ENCODE peak calls at places on chromosomes 16 and 17, in eight cellular contexts. One of them, this sample, is unnamed.

GRCh38 chr16:88999457-89000206 is 22.6 kb upstream of the CBFA2T3 start:
- DNase-seq in pancreas: no peak
- DNase-seq in AG09319: no peak
- DNase-seq in endothelial cell: no peak
- DNase-seq in central memory CD8-positive, alpha-beta T cell: no peak
- DNase-seq in dermis blood vessel endothelial cell: no peak
- DNase-seq in uterus: no peak
- DNase-seq in mucosa of gallbladder: no peak
- DNase-seq in this sample: no peak

GRCh38 chr16:2157480-2158261 is 2.1 kb downstream of the TRAF7 start:
- DNase-seq in pancreas: peak
- DNase-seq in AG09319: no peak
- DNase-seq in endothelial cell: no peak
- DNase-seq in central memory CD8-positive, alpha-beta T cell: no peak
- DNase-seq in dermis blood vessel endothelial cell: no peak
- DNase-seq in uterus: no peak
- DNase-seq in mucosa of gallbladder: no peak
- DNase-seq in this sample: peak

GRCh38 chr17:50511058-50511457 is 2.8 kb downstream of the MYCBPAP start:
- DNase-seq in pancreas: no peak
- DNase-seq in AG09319: no peak
- DNase-seq in endothelial cell: no peak
- DNase-seq in central memory CD8-positive, alpha-beta T cell: peak
- DNase-seq in dermis blood vessel endothelial cell: no peak
- DNase-seq in uterus: no peak
- DNase-seq in mucosa of gallbladder: no peak
- DNase-seq in this sample: no peak

GRCh38 chr16:48911700-48912099 is 301.7 kb upstream of the N4BP1 start:
- DNase-seq in pancreas: no peak
- DNase-seq in AG09319: no peak
- DNase-seq in endothelial cell: no peak
- DNase-seq in central memory CD8-positive, alpha-beta T cell: no peak
- DNase-seq in dermis blood vessel endothelial cell: no peak
- DNase-seq in uterus: no peak
- DNase-seq in mucosa of gallbladder: no peak
- DNase-seq in this sample: no peak

GRCh38 chr17:48748728-48749566 is 20.4 kb upstream of the HOXB13 start:
- DNase-seq in pancreas: no peak
- DNase-seq in AG09319: no peak
- DNase-seq in endothelial cell: no peak
- DNase-seq in central memory CD8-positive, alpha-beta T cell: no peak
- DNase-seq in dermis blood vessel endothelial cell: no peak
- DNase-seq in uterus: no peak
- DNase-seq in mucosa of gallbladder: no peak
- DNase-seq in this sample: no peak

GRCh38 chr17:48841395-48841831 is 10.6 kb downstream of the CALCOCO2 start:
- DNase-seq in pancreas: no peak
- DNase-seq in AG09319: no peak
- DNase-seq in endothelial cell: no peak
- DNase-seq in central memory CD8-positive, alpha-beta T cell: peak
- DNase-seq in dermis blood vessel endothelial cell: peak
- DNase-seq in uterus: peak
- DNase-seq in mucosa of gallbladder: peak
- DNase-seq in this sample: no peak

GRCh38 chr17:9987779-9988585 is 82.9 kb upstream of the RCVRN start:
- DNase-seq in pancreas: peak
- DNase-seq in AG09319: no peak
- DNase-seq in endothelial cell: peak
- DNase-seq in central memory CD8-positive, alpha-beta T cell: no peak
- DNase-seq in dermis blood vessel endothelial cell: no peak
- DNase-seq in uterus: no peak
- DNase-seq in mucosa of gallbladder: peak
- DNase-seq in this sample: peak

GRCh38 chr17:43753488-43754129 is 5.0 kb downstream of the SOST start:
- DNase-seq in pancreas: no peak
- DNase-seq in AG09319: no peak
- DNase-seq in endothelial cell: no peak
- DNase-seq in central memory CD8-positive, alpha-beta T cell: no peak
- DNase-seq in dermis blood vessel endothelial cell: no peak
- DNase-seq in uterus: no peak
- DNase-seq in mucosa of gallbladder: no peak
- DNase-seq in this sample: no peak

GRCh38 chr16:61214780-61215179 is 821.5 kb downstream of the CDH8 start:
- DNase-seq in pancreas: no peak
- DNase-seq in AG09319: no peak
- DNase-seq in endothelial cell: no peak
- DNase-seq in central memory CD8-positive, alpha-beta T cell: no peak
- DNase-seq in dermis blood vessel endothelial cell: no peak
- DNase-seq in uterus: no peak
- DNase-seq in mucosa of gallbladder: no peak
- DNase-seq in this sample: no peak

GRCh38 chr17:41185001-41185400 is 290 bp upstream of the KRTAP4-1 start:
- DNase-seq in pancreas: no peak
- DNase-seq in AG09319: no peak
- DNase-seq in endothelial cell: no peak
- DNase-seq in central memory CD8-positive, alpha-beta T cell: no peak
- DNase-seq in dermis blood vessel endothelial cell: no peak
- DNase-seq in uterus: no peak
- DNase-seq in mucosa of gallbladder: no peak
- DNase-seq in this sample: no peak

GRCh38 chr16:86079185-86079885 is 180.4 kb downstream of the IRF8 start:
- DNase-seq in pancreas: no peak
- DNase-seq in AG09319: no peak
- DNase-seq in endothelial cell: no peak
- DNase-seq in central memory CD8-positive, alpha-beta T cell: no peak
- DNase-seq in dermis blood vessel endothelial cell: no peak
- DNase-seq in uterus: no peak
- DNase-seq in mucosa of gallbladder: no peak
- DNase-seq in this sample: no peak

GRCh38 chr17:2456475-2456874 is 55.2 kb downstream of the METTL16 start:
- DNase-seq in pancreas: no peak
- DNase-seq in AG09319: no peak
- DNase-seq in endothelial cell: no peak
- DNase-seq in central memory CD8-positive, alpha-beta T cell: no peak
- DNase-seq in dermis blood vessel endothelial cell: no peak
- DNase-seq in uterus: no peak
- DNase-seq in mucosa of gallbladder: no peak
- DNase-seq in this sample: no peak

GRCh38 chr17:75024686-75025397 is 12.4 kb downstream of the MRPL58 start:
- DNase-seq in pancreas: no peak
- DNase-seq in AG09319: no peak
- DNase-seq in endothelial cell: no peak
- DNase-seq in central memory CD8-positive, alpha-beta T cell: no peak
- DNase-seq in dermis blood vessel endothelial cell: no peak
- DNase-seq in uterus: no peak
- DNase-seq in mucosa of gallbladder: no peak
- DNase-seq in this sample: no peak

GRCh38 chr16:2840914-2841313 is 10.8 kb downstream of the ZG16B start:
- DNase-seq in pancreas: no peak
- DNase-seq in AG09319: no peak
- DNase-seq in endothelial cell: no peak
- DNase-seq in central memory CD8-positive, alpha-beta T cell: no peak
- DNase-seq in dermis blood vessel endothelial cell: no peak
- DNase-seq in uterus: no peak
- DNase-seq in mucosa of gallbladder: no peak
- DNase-seq in this sample: no peak

GRCh38 chr17:78677303-78678219 is 100.4 kb upstream of the DNAH17 start:
- DNase-seq in pancreas: no peak
- DNase-seq in AG09319: no peak
- DNase-seq in endothelial cell: no peak
- DNase-seq in central memory CD8-positive, alpha-beta T cell: no peak
- DNase-seq in dermis blood vessel endothelial cell: no peak
- DNase-seq in uterus: no peak
- DNase-seq in mucosa of gallbladder: no peak
- DNase-seq in this sample: no peak

GRCh38 chr16:77794586-77794985 is 6.2 kb downstream of the VAT1L start:
- DNase-seq in pancreas: no peak
- DNase-seq in AG09319: no peak
- DNase-seq in endothelial cell: no peak
- DNase-seq in central memory CD8-positive, alpha-beta T cell: no peak
- DNase-seq in dermis blood vessel endothelial cell: peak
- DNase-seq in uterus: no peak
- DNase-seq in mucosa of gallbladder: no peak
- DNase-seq in this sample: no peak

GRCh38 chr16:81837312-81837748 is 58.2 kb downstream of the PLCG2 start:
- DNase-seq in pancreas: no peak
- DNase-seq in AG09319: no peak
- DNase-seq in endothelial cell: no peak
- DNase-seq in central memory CD8-positive, alpha-beta T cell: no peak
- DNase-seq in dermis blood vessel endothelial cell: no peak
- DNase-seq in uterus: no peak
- DNase-seq in mucosa of gallbladder: no peak
- DNase-seq in this sample: no peak

GRCh38 chr17:59330314-59330942 is 1.0 kb upstream of the YPEL2 start:
- DNase-seq in pancreas: peak
- DNase-seq in AG09319: no peak
- DNase-seq in endothelial cell: peak
- DNase-seq in central memory CD8-positive, alpha-beta T cell: no peak
- DNase-seq in dermis blood vessel endothelial cell: peak
- DNase-seq in uterus: peak
- DNase-seq in mucosa of gallbladder: peak
- DNase-seq in this sample: peak

GRCh38 chr17:57916925-57917858 is 38.0 kb downstream of the CUEDC1 start:
- DNase-seq in pancreas: no peak
- DNase-seq in AG09319: no peak
- DNase-seq in endothelial cell: no peak
- DNase-seq in central memory CD8-positive, alpha-beta T cell: no peak
- DNase-seq in dermis blood vessel endothelial cell: no peak
- DNase-seq in uterus: no peak
- DNase-seq in mucosa of gallbladder: no peak
- DNase-seq in this sample: no peak

GRCh38 chr17:7404737-7405412 is 978 bp upstream of the TMEM256 start:
- DNase-seq in pancreas: peak
- DNase-seq in AG09319: no peak
- DNase-seq in endothelial cell: peak
- DNase-seq in central memory CD8-positive, alpha-beta T cell: no peak
- DNase-seq in dermis blood vessel endothelial cell: peak
- DNase-seq in uterus: peak
- DNase-seq in mucosa of gallbladder: no peak
- DNase-seq in this sample: peak

GRCh38 chr17:36722903-36723263 is 121.5 kb downstream of the MRM1 start:
- DNase-seq in pancreas: no peak
- DNase-seq in AG09319: no peak
- DNase-seq in endothelial cell: no peak
- DNase-seq in central memory CD8-positive, alpha-beta T cell: no peak
- DNase-seq in dermis blood vessel endothelial cell: no peak
- DNase-seq in uterus: no peak
- DNase-seq in mucosa of gallbladder: no peak
- DNase-seq in this sample: no peak

GRCh38 chr16:66503030-66503429 is 46.9 kb downstream of the TK2 start:
- DNase-seq in pancreas: no peak
- DNase-seq in AG09319: no peak
- DNase-seq in endothelial cell: no peak
- DNase-seq in central memory CD8-positive, alpha-beta T cell: no peak
- DNase-seq in dermis blood vessel endothelial cell: no peak
- DNase-seq in uterus: peak
- DNase-seq in mucosa of gallbladder: no peak
- DNase-seq in this sample: no peak

GRCh38 chr17:80786470-80786869 is 205.2 kb upstream of the CHMP6 start:
- DNase-seq in pancreas: no peak
- DNase-seq in AG09319: no peak
- DNase-seq in endothelial cell: no peak
- DNase-seq in central memory CD8-positive, alpha-beta T cell: no peak
- DNase-seq in dermis blood vessel endothelial cell: no peak
- DNase-seq in uterus: no peak
- DNase-seq in mucosa of gallbladder: no peak
- DNase-seq in this sample: no peak

GRCh38 chr16:74455619-74456289 is 34.5 kb upstream of the CLEC18B start:
- DNase-seq in pancreas: no peak
- DNase-seq in AG09319: no peak
- DNase-seq in endothelial cell: no peak
- DNase-seq in central memory CD8-positive, alpha-beta T cell: no peak
- DNase-seq in dermis blood vessel endothelial cell: peak
- DNase-seq in uterus: no peak
- DNase-seq in mucosa of gallbladder: no peak
- DNase-seq in this sample: no peak

GRCh38 chr16:8522757-8523156 is 67.6 kb downstream of the TMEM114 start:
- DNase-seq in pancreas: no peak
- DNase-seq in AG09319: no peak
- DNase-seq in endothelial cell: no peak
- DNase-seq in central memory CD8-positive, alpha-beta T cell: no peak
- DNase-seq in dermis blood vessel endothelial cell: no peak
- DNase-seq in uterus: no peak
- DNase-seq in mucosa of gallbladder: no peak
- DNase-seq in this sample: no peak

GRCh38 chr17:61794792-61795191 is 68.5 kb downstream of the BRIP1 start:
- DNase-seq in pancreas: no peak
- DNase-seq in AG09319: no peak
- DNase-seq in endothelial cell: no peak
- DNase-seq in central memory CD8-positive, alpha-beta T cell: no peak
- DNase-seq in dermis blood vessel endothelial cell: peak
- DNase-seq in uterus: no peak
- DNase-seq in mucosa of gallbladder: no peak
- DNase-seq in this sample: no peak

GRCh38 chr16:30665830-30666190 is 7.6 kb downstream of the FBRS start:
- DNase-seq in pancreas: no peak
- DNase-seq in AG09319: no peak
- DNase-seq in endothelial cell: no peak
- DNase-seq in central memory CD8-positive, alpha-beta T cell: no peak
- DNase-seq in dermis blood vessel endothelial cell: peak
- DNase-seq in uterus: no peak
- DNase-seq in mucosa of gallbladder: no peak
- DNase-seq in this sample: no peak